ENCODE peak calls at places on chromosome 20, in ten cellular contexts. One of them, this sample, is unnamed.

GRCh38 chr20:36462440-36463211 is 78.7 kb upstream of the MYL9 start:
- DNase-seq in head of caudate nucleus: no peak
- DNase-seq in iris pigment epithelial cell: peak
- DNase-seq in GM23338: peak
- DNase-seq in tibial artery: peak
- DNase-seq in ELR: peak
- DNase-seq in LoVo: no peak
- DNase-seq in HEK293T: no peak
- DNase-seq in nephron progenitor cell: peak
- DNase-seq in uterus: peak
- DNase-seq in this sample: peak

GRCh38 chr20:31587545-31588389 is 17.3 kb upstream of the ID1 start:
- DNase-seq in head of caudate nucleus: no peak
- DNase-seq in iris pigment epithelial cell: peak
- DNase-seq in GM23338: peak
- DNase-seq in tibial artery: no peak
- DNase-seq in ELR: peak
- DNase-seq in LoVo: no peak
- DNase-seq in HEK293T: no peak
- DNase-seq in nephron progenitor cell: peak
- DNase-seq in uterus: no peak
- DNase-seq in this sample: peak

GRCh38 chr20:49956689-49957443 is 20.7 kb downstream of the RNF114 start:
- DNase-seq in head of caudate nucleus: peak
- DNase-seq in iris pigment epithelial cell: no peak
- DNase-seq in GM23338: no peak
- DNase-seq in tibial artery: no peak
- DNase-seq in ELR: no peak
- DNase-seq in LoVo: no peak
- DNase-seq in HEK293T: no peak
- DNase-seq in nephron progenitor cell: no peak
- DNase-seq in uterus: no peak
- DNase-seq in this sample: no peak

GRCh38 chr20:8148501-8148900 is 16.4 kb downstream of the PLCB1 start:
- DNase-seq in head of caudate nucleus: no peak
- DNase-seq in iris pigment epithelial cell: peak
- DNase-seq in GM23338: no peak
- DNase-seq in tibial artery: no peak
- DNase-seq in ELR: peak
- DNase-seq in LoVo: no peak
- DNase-seq in HEK293T: no peak
- DNase-seq in nephron progenitor cell: no peak
- DNase-seq in uterus: no peak
- DNase-seq in this sample: no peak

GRCh38 chr20:38809942-38810341 is 4.4 kb downstream of the PPP1R16B start:
- DNase-seq in head of caudate nucleus: no peak
- DNase-seq in iris pigment epithelial cell: no peak
- DNase-seq in GM23338: no peak
- DNase-seq in tibial artery: no peak
- DNase-seq in ELR: no peak
- DNase-seq in LoVo: no peak
- DNase-seq in HEK293T: no peak
- DNase-seq in nephron progenitor cell: no peak
- DNase-seq in uterus: no peak
- DNase-seq in this sample: no peak

GRCh38 chr20:63873477-63873971 is 8.5 kb downstream of the TPD52L2 start:
- DNase-seq in head of caudate nucleus: no peak
- DNase-seq in iris pigment epithelial cell: peak
- DNase-seq in GM23338: no peak
- DNase-seq in tibial artery: peak
- DNase-seq in ELR: peak
- DNase-seq in LoVo: no peak
- DNase-seq in HEK293T: no peak
- DNase-seq in nephron progenitor cell: no peak
- DNase-seq in uterus: no peak
- DNase-seq in this sample: no peak

GRCh38 chr20:2688041-2688591 is 4.5 kb upstream of the EBF4 start:
- DNase-seq in head of caudate nucleus: peak
- DNase-seq in iris pigment epithelial cell: peak
- DNase-seq in GM23338: peak
- DNase-seq in tibial artery: no peak
- DNase-seq in ELR: peak
- DNase-seq in LoVo: no peak
- DNase-seq in HEK293T: peak
- DNase-seq in nephron progenitor cell: peak
- DNase-seq in uterus: peak
- DNase-seq in this sample: peak

GRCh38 chr20:16518068-16518783 is 55.0 kb downstream of the KIF16B start:
- DNase-seq in head of caudate nucleus: peak
- DNase-seq in iris pigment epithelial cell: peak
- DNase-seq in GM23338: peak
- DNase-seq in tibial artery: no peak
- DNase-seq in ELR: peak
- DNase-seq in LoVo: peak
- DNase-seq in HEK293T: peak
- DNase-seq in nephron progenitor cell: peak
- DNase-seq in uterus: no peak
- DNase-seq in this sample: peak

GRCh38 chr20:9503530-9504251 is 10.7 kb upstream of the LAMP5 start:
- DNase-seq in head of caudate nucleus: no peak
- DNase-seq in iris pigment epithelial cell: peak
- DNase-seq in GM23338: peak
- DNase-seq in tibial artery: no peak
- DNase-seq in ELR: peak
- DNase-seq in LoVo: no peak
- DNase-seq in HEK293T: peak
- DNase-seq in nephron progenitor cell: no peak
- DNase-seq in uterus: no peak
- DNase-seq in this sample: peak

GRCh38 chr20:53917145-53918009 is 153.0 kb downstream of the BCAS1 start:
- DNase-seq in head of caudate nucleus: no peak
- DNase-seq in iris pigment epithelial cell: peak
- DNase-seq in GM23338: no peak
- DNase-seq in tibial artery: peak
- DNase-seq in ELR: peak
- DNase-seq in LoVo: peak
- DNase-seq in HEK293T: no peak
- DNase-seq in nephron progenitor cell: no peak
- DNase-seq in uterus: peak
- DNase-seq in this sample: no peak

GRCh38 chr20:41969656-41970055 is 351.5 kb upstream of the CHD6 start:
- DNase-seq in head of caudate nucleus: peak
- DNase-seq in iris pigment epithelial cell: no peak
- DNase-seq in GM23338: no peak
- DNase-seq in tibial artery: no peak
- DNase-seq in ELR: no peak
- DNase-seq in LoVo: no peak
- DNase-seq in HEK293T: no peak
- DNase-seq in nephron progenitor cell: peak
- DNase-seq in uterus: no peak
- DNase-seq in this sample: no peak

GRCh38 chr20:52768649-52769048 is 203.5 kb upstream of the TSHZ2 start:
- DNase-seq in head of caudate nucleus: no peak
- DNase-seq in iris pigment epithelial cell: no peak
- DNase-seq in GM23338: no peak
- DNase-seq in tibial artery: no peak
- DNase-seq in ELR: no peak
- DNase-seq in LoVo: no peak
- DNase-seq in HEK293T: no peak
- DNase-seq in nephron progenitor cell: no peak
- DNase-seq in uterus: no peak
- DNase-seq in this sample: no peak

GRCh38 chr20:61249626-61250025 is 2.4 kb upstream of the CDH4 start:
- DNase-seq in head of caudate nucleus: no peak
- DNase-seq in iris pigment epithelial cell: no peak
- DNase-seq in GM23338: no peak
- DNase-seq in tibial artery: no peak
- DNase-seq in ELR: no peak
- DNase-seq in LoVo: no peak
- DNase-seq in HEK293T: no peak
- DNase-seq in nephron progenitor cell: no peak
- DNase-seq in uterus: no peak
- DNase-seq in this sample: no peak

GRCh38 chr20:38723069-38723981 is 961 bp upstream of the SLC32A1 start:
- DNase-seq in head of caudate nucleus: no peak
- DNase-seq in iris pigment epithelial cell: peak
- DNase-seq in GM23338: peak
- DNase-seq in tibial artery: no peak
- DNase-seq in ELR: peak
- DNase-seq in LoVo: no peak
- DNase-seq in HEK293T: no peak
- DNase-seq in nephron progenitor cell: peak
- DNase-seq in uterus: no peak
- DNase-seq in this sample: peak

GRCh38 chr20:13839421-13840092 is 54.7 kb downstream of the NDUFAF5 start:
- DNase-seq in head of caudate nucleus: no peak
- DNase-seq in iris pigment epithelial cell: peak
- DNase-seq in GM23338: no peak
- DNase-seq in tibial artery: no peak
- DNase-seq in ELR: peak
- DNase-seq in LoVo: peak
- DNase-seq in HEK293T: no peak
- DNase-seq in nephron progenitor cell: no peak
- DNase-seq in uterus: no peak
- DNase-seq in this sample: peak

GRCh38 chr20:61875221-61875885 is 190.3 kb downstream of the TAF4 start:
- DNase-seq in head of caudate nucleus: peak
- DNase-seq in iris pigment epithelial cell: no peak
- DNase-seq in GM23338: peak
- DNase-seq in tibial artery: no peak
- DNase-seq in ELR: no peak
- DNase-seq in LoVo: no peak
- DNase-seq in HEK293T: no peak
- DNase-seq in nephron progenitor cell: peak
- DNase-seq in uterus: no peak
- DNase-seq in this sample: peak

GRCh38 chr20:38782275-38782674 is 23.2 kb upstream of the PPP1R16B start:
- DNase-seq in head of caudate nucleus: no peak
- DNase-seq in iris pigment epithelial cell: no peak
- DNase-seq in GM23338: no peak
- DNase-seq in tibial artery: no peak
- DNase-seq in ELR: no peak
- DNase-seq in LoVo: no peak
- DNase-seq in HEK293T: no peak
- DNase-seq in nephron progenitor cell: no peak
- DNase-seq in uterus: no peak
- DNase-seq in this sample: no peak

GRCh38 chr20:662289-663192 is 9.5 kb upstream of the SRXN1 start:
- DNase-seq in head of caudate nucleus: no peak
- DNase-seq in iris pigment epithelial cell: no peak
- DNase-seq in GM23338: no peak
- DNase-seq in tibial artery: no peak
- DNase-seq in ELR: no peak
- DNase-seq in LoVo: no peak
- DNase-seq in HEK293T: no peak
- DNase-seq in nephron progenitor cell: no peak
- DNase-seq in uterus: no peak
- DNase-seq in this sample: no peak

GRCh38 chr20:47334022-47334551 is 22.4 kb downstream of the ZMYND8 start:
- DNase-seq in head of caudate nucleus: no peak
- DNase-seq in iris pigment epithelial cell: peak
- DNase-seq in GM23338: no peak
- DNase-seq in tibial artery: no peak
- DNase-seq in ELR: peak
- DNase-seq in LoVo: peak
- DNase-seq in HEK293T: no peak
- DNase-seq in nephron progenitor cell: no peak
- DNase-seq in uterus: no peak
- DNase-seq in this sample: no peak

GRCh38 chr20:48930035-48930434 is 8.5 kb downstream of the ARFGEF2 start:
- DNase-seq in head of caudate nucleus: no peak
- DNase-seq in iris pigment epithelial cell: no peak
- DNase-seq in GM23338: no peak
- DNase-seq in tibial artery: no peak
- DNase-seq in ELR: peak
- DNase-seq in LoVo: no peak
- DNase-seq in HEK293T: no peak
- DNase-seq in nephron progenitor cell: no peak
- DNase-seq in uterus: no peak
- DNase-seq in this sample: no peak

GRCh38 chr20:58870293-58871014 is 17.9 kb downstream of the GNAS start:
- DNase-seq in head of caudate nucleus: peak
- DNase-seq in iris pigment epithelial cell: peak
- DNase-seq in GM23338: peak
- DNase-seq in tibial artery: peak
- DNase-seq in ELR: peak
- DNase-seq in LoVo: peak
- DNase-seq in HEK293T: peak
- DNase-seq in nephron progenitor cell: peak
- DNase-seq in uterus: peak
- DNase-seq in this sample: peak

GRCh38 chr20:64145458-64146300 is 18.6 kb upstream of the MYT1 start:
- DNase-seq in head of caudate nucleus: no peak
- DNase-seq in iris pigment epithelial cell: no peak
- DNase-seq in GM23338: peak
- DNase-seq in tibial artery: no peak
- DNase-seq in ELR: no peak
- DNase-seq in LoVo: no peak
- DNase-seq in HEK293T: peak
- DNase-seq in nephron progenitor cell: no peak
- DNase-seq in uterus: no peak
- DNase-seq in this sample: no peak

GRCh38 chr20:32707691-32708581 is 34.2 kb upstream of the C20orf203 start:
- DNase-seq in head of caudate nucleus: no peak
- DNase-seq in iris pigment epithelial cell: peak
- DNase-seq in GM23338: no peak
- DNase-seq in tibial artery: no peak
- DNase-seq in ELR: peak
- DNase-seq in LoVo: no peak
- DNase-seq in HEK293T: no peak
- DNase-seq in nephron progenitor cell: no peak
- DNase-seq in uterus: no peak
- DNase-seq in this sample: no peak

GRCh38 chr20:42686057-42686456 is 503.6 kb downstream of the PTPRT start:
- DNase-seq in head of caudate nucleus: no peak
- DNase-seq in iris pigment epithelial cell: no peak
- DNase-seq in GM23338: no peak
- DNase-seq in tibial artery: no peak
- DNase-seq in ELR: no peak
- DNase-seq in LoVo: no peak
- DNase-seq in HEK293T: no peak
- DNase-seq in nephron progenitor cell: no peak
- DNase-seq in uterus: no peak
- DNase-seq in this sample: no peak

GRCh38 chr20:38170219-38170902 is 5.3 kb upstream of the TGM2 start:
- DNase-seq in head of caudate nucleus: no peak
- DNase-seq in iris pigment epithelial cell: no peak
- DNase-seq in GM23338: no peak
- DNase-seq in tibial artery: no peak
- DNase-seq in ELR: no peak
- DNase-seq in LoVo: no peak
- DNase-seq in HEK293T: no peak
- DNase-seq in nephron progenitor cell: no peak
- DNase-seq in uterus: no peak
- DNase-seq in this sample: no peak

GRCh38 chr20:2305946-2306345 is 10.1 kb downstream of the TGM3 start:
- DNase-seq in head of caudate nucleus: no peak
- DNase-seq in iris pigment epithelial cell: no peak
- DNase-seq in GM23338: peak
- DNase-seq in tibial artery: no peak
- DNase-seq in ELR: no peak
- DNase-seq in LoVo: no peak
- DNase-seq in HEK293T: no peak
- DNase-seq in nephron progenitor cell: no peak
- DNase-seq in uterus: no peak
- DNase-seq in this sample: peak

GRCh38 chr20:10665027-10665561 is 8.7 kb downstream of the JAG1 start:
- DNase-seq in head of caudate nucleus: no peak
- DNase-seq in iris pigment epithelial cell: peak
- DNase-seq in GM23338: no peak
- DNase-seq in tibial artery: no peak
- DNase-seq in ELR: no peak
- DNase-seq in LoVo: no peak
- DNase-seq in HEK293T: no peak
- DNase-seq in nephron progenitor cell: no peak
- DNase-seq in uterus: no peak
- DNase-seq in this sample: no peak

GRCh38 chr20:57882451-57883161 is 172.8 kb upstream of the PMEPA1 start:
- DNase-seq in head of caudate nucleus: no peak
- DNase-seq in iris pigment epithelial cell: no peak
- DNase-seq in GM23338: no peak
- DNase-seq in tibial artery: no peak
- DNase-seq in ELR: peak
- DNase-seq in LoVo: no peak
- DNase-seq in HEK293T: no peak
- DNase-seq in nephron progenitor cell: no peak
- DNase-seq in uterus: no peak
- DNase-seq in this sample: no peak

This sample was measured in neural progenitor cell.